ENCODE peak calls at places on chromosomes 3 and 15, in seven cellular contexts. U is IMR-90, S is mesenchymal stem cell, Y is neuronal stem cell, B is trophoblast cell, E is H1, P is mesendoderm. J is an unnamed sample.

GRCh38 chr15:82540984-82541431 is 751 bp upstream of the RPS17 start:
- DNase-seq in E (no peak), Y (peak), U (peak), P (peak), B (no peak), S (no peak), J (peak)

GRCh38 chr3:36903119-36903882 is 41.6 kb downstream of the TRANK1 start:
- DNase-seq in B (no peak), S (peak), Y (no peak), E (no peak), P (no peak), U (no peak), J (no peak)

GRCh38 chr3:72255736-72256559 is 471.0 kb upstream of the PROK2 start:
- DNase-seq in P (peak), E (no peak), B (no peak), U (no peak), Y (no peak), S (peak), J (no peak)

GRCh38 chr3:7238565-7239295 is 377.8 kb downstream of the GRM7 start:
- DNase-seq in S (peak), B (no peak), Y (no peak), E (no peak), U (no peak), P (no peak), J (no peak)

GRCh38 chr15:64911317-64912186 is at the start of gene ANKDD1A:
- DNase-seq in E (no peak), U (peak), P (peak), S (peak), Y (peak), B (peak), J (peak)

GRCh38 chr3:194549853-194550252 is 63.1 kb upstream of the ATP13A3 start:
- DNase-seq in P (no peak), E (no peak), S (no peak), U (no peak), B (no peak), Y (no peak), J (no peak)

GRCh38 chr15:69413822-69414701 is at the start of gene KIF23:
- DNase-seq in E (peak), P (peak), Y (peak), B (peak), U (peak), S (peak), J (peak)

GRCh38 chr15:62807539-62808130 is 234.9 kb upstream of the TPM1 start:
- DNase-seq in U (no peak), B (no peak), S (no peak), E (no peak), Y (no peak), P (peak), J (peak)

GRCh38 chr3:41295740-41296139 is 96.4 kb downstream of the CTNNB1 start:
- DNase-seq in U (no peak), B (no peak), Y (no peak), E (no peak), S (no peak), P (no peak), J (no peak)

GRCh38 chr3:78066287-78066686 is 1026.4 kb downstream of the ROBO2 start:
- DNase-seq in P (no peak), E (no peak), S (no peak), B (no peak), Y (no peak), U (no peak), J (no peak)

GRCh38 chr3:46135475-46135874 is 72.6 kb downstream of the CCR1 start:
- DNase-seq in S (no peak), E (no peak), U (no peak), Y (no peak), B (no peak), P (no peak), J (no peak)

GRCh38 chr3:187136936-187137335 is 2.4 kb downstream of the RPL39L start:
- DNase-seq in Y (no peak), P (no peak), E (no peak), U (peak), B (no peak), S (peak), J (no peak)

GRCh38 chr15:101558217-101558941 is 68.9 kb upstream of the PCSK6 start:
- DNase-seq in Y (no peak), E (no peak), P (no peak), S (peak), B (peak), U (no peak), J (no peak)

GRCh38 chr15:40498891-40499290 is 28.1 kb downstream of the CHST14 start:
- DNase-seq in Y (no peak), P (no peak), U (no peak), S (no peak), B (no peak), E (no peak), J (no peak)

GRCh38 chr3:39166932-39167532 is 13.6 kb upstream of the CSRNP1 start:
- DNase-seq in U (peak), S (peak), Y (no peak), E (no peak), B (no peak), P (no peak), J (no peak)

GRCh38 chr15:74174216-74174965 is 881 bp downstream of the ISLR start:
- DNase-seq in S (peak), E (no peak), P (no peak), U (no peak), Y (no peak), B (no peak), J (peak)

GRCh38 chr3:87233805-87234204 is 6.7 kb downstream of the CHMP2B start:
- DNase-seq in E (no peak), P (no peak), U (no peak), Y (no peak), S (no peak), B (no peak), J (no peak)

GRCh38 chr3:127411083-127411727 is 123.4 kb upstream of the PRR20G start:
- DNase-seq in S (no peak), U (no peak), E (no peak), P (peak), B (no peak), Y (no peak), J (peak)

GRCh38 chr15:85124173-85124572 is 142.5 kb downstream of the PDE8A start:
- DNase-seq in E (no peak), S (no peak), B (no peak), U (no peak), P (no peak), Y (no peak), J (no peak)

GRCh38 chr15:89016549-89017041 is 71.7 kb upstream of the ABHD2 start:
- DNase-seq in U (peak), B (peak), E (no peak), P (peak), Y (no peak), S (no peak), J (no peak)

GRCh38 chr3:47159153-47159552 is 4.8 kb downstream of the SETD2 start:
- DNase-seq in S (no peak), P (no peak), U (no peak), E (no peak), B (no peak), Y (no peak), J (no peak)

GRCh38 chr15:26848498-26848897 is 18.4 kb upstream of the GABRA5 start:
- DNase-seq in P (no peak), S (no peak), Y (no peak), E (no peak), B (no peak), U (no peak), J (no peak)

GRCh38 chr3:18190646-18191045 is 234.5 kb downstream of the SATB1 start:
- DNase-seq in E (no peak), B (no peak), Y (no peak), U (no peak), S (no peak), P (peak), J (no peak)

GRCh38 chr15:69825941-69826817 is 271.5 kb downstream of the TLE3 start:
- DNase-seq in B (no peak), P (peak), S (peak), E (no peak), Y (no peak), U (no peak), J (no peak)

GRCh38 chr3:8619548-8619947 is 25.1 kb downstream of the SSUH2 start:
- DNase-seq in E (no peak), S (peak), P (no peak), B (peak), U (peak), Y (no peak), J (no peak)

GRCh38 chr3:8579101-8579500 is 65.5 kb downstream of the SSUH2 start:
- DNase-seq in U (peak), B (no peak), S (no peak), Y (no peak), E (no peak), P (no peak), J (no peak)

GRCh38 chr15:77909131-77909940 is 168.2 kb downstream of the TBC1D2B start:
- DNase-seq in U (no peak), Y (no peak), S (no peak), E (no peak), B (no peak), P (no peak), J (peak)

GRCh38 chr15:83978588-83978987 is 257.0 kb upstream of the GOLGA6L4 start:
- DNase-seq in S (no peak), P (no peak), U (no peak), E (no peak), Y (no peak), B (no peak), J (no peak)

GRCh38 chr15:98111806-98112205 is 151.3 kb downstream of the ARRDC4 start:
- DNase-seq in P (no peak), B (no peak), E (no peak), S (no peak), U (no peak), Y (no peak), J (no peak)

GRCh38 chr15:51782357-51782896 is 31.0 kb downstream of the TMOD2 start:
- DNase-seq in U (no peak), Y (no peak), B (peak), P (peak), S (no peak), E (no peak), J (no peak)

GRCh38 chr3:42747581-42747980 is 25.5 kb downstream of the CCDC13 start:
- DNase-seq in S (no peak), P (no peak), E (no peak), Y (no peak), U (no peak), B (no peak), J (peak)

GRCh38 chr15:78241017-78241416 is 6.7 kb upstream of the ACSBG1 start:
- DNase-seq in U (peak), P (peak), S (peak), Y (peak), B (peak), E (peak), J (peak)

GRCh38 chr15:52527898-52528464 is 699 bp downstream of the MYO5A start:
- DNase-seq in S (peak), P (peak), E (no peak), Y (peak), B (peak), U (peak), J (no peak)

GRCh38 chr3:173140986-173141385 is at the start of gene SPATA16:
- DNase-seq in B (no peak), Y (no peak), S (no peak), U (no peak), P (no peak), E (no peak), J (peak)

GRCh38 chr3:60240558-60240957 is 1010.7 kb downstream of the FHIT start:
- DNase-seq in Y (no peak), P (peak), S (no peak), U (no peak), E (no peak), B (no peak), J (peak)

GRCh38 chr3:134623615-134624245 is 27.1 kb downstream of the KY start:
- DNase-seq in U (no peak), B (no peak), Y (no peak), S (no peak), P (no peak), E (no peak), J (peak)

DNA sequence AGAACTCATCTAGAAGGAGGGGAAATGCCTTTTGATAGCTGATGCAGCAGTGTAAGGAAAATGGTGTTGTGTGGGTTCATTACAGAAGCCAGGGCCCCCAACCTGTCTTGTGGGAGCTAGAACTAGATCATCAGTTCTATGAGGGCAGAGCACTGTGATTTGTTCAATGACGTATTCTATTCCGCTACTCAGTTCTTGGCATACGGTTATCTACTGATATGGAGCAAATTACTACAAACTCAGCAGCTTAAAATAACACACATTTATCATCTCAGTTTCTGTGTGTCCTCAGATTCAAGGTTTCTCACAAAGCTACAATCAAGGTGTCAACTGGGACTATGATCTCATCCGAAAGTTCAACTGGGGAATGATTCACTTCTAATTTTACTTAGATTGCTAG is 250.5 kb downstream of the FEZF2 start:
- DNase-seq in U (no peak), Y (no peak), E (no peak), S (no peak), B (no peak), P (no peak), J (no peak)
- H3K18ac ChIP-seq in U (no peak), Y (no peak), E (no peak), S (no peak), B (no peak), P (no peak), J (no peak)

GRCh38 chr3:152346740-152347139 is 78.0 kb downstream of the MBNL1 start:
- DNase-seq in U (no peak), P (no peak), Y (no peak), S (no peak), B (no peak), E (no peak), J (no peak)
- H3K4ac ChIP-seq in U (no peak), P (no peak), Y (no peak), S (no peak), B (no peak), E (no peak), J (no peak)

DNA sequence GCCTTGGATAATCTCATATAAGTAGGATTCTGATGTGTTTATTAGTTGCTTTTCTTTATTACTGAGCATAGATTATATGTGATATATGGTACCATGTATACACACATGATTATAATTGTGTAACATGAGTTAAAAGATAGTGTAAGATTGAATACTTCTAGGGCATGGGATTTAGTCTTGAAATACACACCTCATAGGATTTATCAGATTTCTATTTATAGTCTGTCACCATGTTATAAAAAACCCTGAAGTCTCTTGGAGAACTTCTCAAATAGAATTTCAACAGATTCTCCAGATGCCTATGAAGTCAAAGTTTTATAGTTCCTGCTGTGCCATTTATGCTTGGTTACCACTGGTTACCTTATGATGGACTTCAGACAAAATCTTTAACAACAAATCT is 11.2 kb upstream of the KPNA4 start:
- DNase-seq in E (no peak), S (no peak), P (no peak), B (no peak), U (no peak), Y (no peak), J (no peak)
- H3K27ac ChIP-seq in E (no peak), S (no peak), P (no peak), B (no peak), U (no peak), Y (no peak), J (no peak)

GRCh38 chr3:105786241-105786640 is 82.6 kb downstream of the CBLB start:
- DNase-seq in B (no peak), U (no peak), S (no peak), Y (no peak), E (no peak), P (no peak), J (no peak)

GRCh38 chr3:105786988-105787387 is 81.8 kb downstream of the CBLB start:
- DNase-seq in S (no peak), B (no peak), Y (no peak), P (no peak), E (no peak), U (no peak), J (no peak)

GRCh38 chr3:105781871-105782270 is 86.9 kb downstream of the CBLB start:
- DNase-seq in S (peak), B (no peak), P (peak), Y (no peak), E (no peak), U (peak), J (no peak)

GRCh38 chr3:105785790-105786189 is 83.0 kb downstream of the CBLB start:
- DNase-seq in S (no peak), E (no peak), P (no peak), U (no peak), B (no peak), Y (no peak), J (no peak)

DNA sequence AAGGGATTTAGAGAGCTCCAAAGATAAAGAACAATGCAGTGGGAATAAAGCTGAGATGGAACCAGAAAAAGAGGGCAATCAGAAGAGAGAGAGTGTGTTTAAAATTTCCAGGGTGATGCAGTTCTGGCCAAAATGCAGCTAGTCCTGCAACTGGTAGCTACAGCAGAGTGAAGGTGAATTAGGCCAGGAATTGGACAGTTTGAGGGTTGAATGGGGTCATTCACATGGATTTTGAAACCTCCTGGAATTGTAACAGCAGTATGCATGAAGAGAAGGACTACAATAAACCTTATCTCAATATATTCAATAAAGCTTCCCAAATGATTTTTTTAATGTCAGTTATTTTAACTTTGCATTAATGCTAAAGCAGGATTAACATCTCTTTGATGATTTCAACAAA is 85.2 kb downstream of the CBLB start:
- DNase-seq in S (no peak), U (no peak), E (no peak), P (no peak), B (no peak), Y (no peak), J (no peak)
- H3K18ac ChIP-seq in S (no peak), U (no peak), E (no peak), P (no peak), B (no peak), Y (no peak), J (no peak)

GRCh38 chr3:57120040-57120802 is 44.9 kb downstream of the IL17RD start:
- DNase-seq in P (no peak), E (no peak), S (peak), U (no peak), Y (no peak), B (no peak), J (no peak)

GRCh38 chr3:57120803-57121174 is 44.4 kb downstream of the IL17RD start:
- DNase-seq in P (no peak), S (no peak), Y (no peak), U (no peak), B (no peak), E (no peak), J (no peak)

DNA sequence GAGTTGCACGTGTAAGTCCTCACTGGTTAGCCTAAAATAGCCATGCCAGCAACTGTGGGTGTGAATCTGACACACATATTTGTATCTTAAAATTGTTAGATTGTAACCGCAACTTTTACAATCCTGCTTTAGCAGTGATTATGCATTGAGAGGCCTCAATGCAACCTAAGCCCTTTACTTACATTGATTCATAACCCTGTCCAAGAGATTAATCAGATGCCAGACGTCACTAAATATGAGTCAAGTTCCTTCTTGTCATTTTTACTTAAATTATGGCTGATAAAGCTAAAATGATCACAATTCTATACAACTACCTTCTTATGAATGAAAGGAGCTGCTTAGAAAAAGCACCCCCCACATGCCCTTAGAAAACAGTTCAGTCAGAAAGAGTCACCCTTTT is 46.9 kb downstream of the IL17RD start:
- DNase-seq in U (no peak), E (no peak), B (no peak), S (no peak), Y (no peak), P (no peak), J (no peak)
- H3K4ac ChIP-seq in U (no peak), E (no peak), B (no peak), S (no peak), Y (no peak), P (no peak), J (no peak)